ENCODE peak calls at places on chromosome 11, in ten cellular contexts. I is cardiac fibroblast; Y is lower leg skin; A is epithelial cell of esophagus; X is left ventricle myocardium inferior; W is breast epithelium; N is iPS DF 6.9; K is ascending aorta; M is fibroblast of mammary gland; U is CD4-positive, CD25-positive, alpha-beta regulatory T cell. H is an unnamed sample.

GRCh38 chr11:73426184-73426845 is 50.1 kb downstream of the RELT start:
- DNase-seq in U (no peak), I (peak; percentile 57), Y (no peak), A (no peak), M (no peak), N (no peak), X (no peak), K (no peak), W (no peak), H (no peak)

GRCh38 chr11:57903011-57903410 is 120.7 kb upstream of the OR9Q1 start:
- DNase-seq in N (no peak), M (no peak), U (no peak), Y (no peak), W (no peak), X (no peak), A (no peak), K (no peak), I (no peak), H (no peak)

GRCh38 chr11:8096575-8096974 is 15.6 kb downstream of the TUB start:
- DNase-seq in N (no peak), I (no peak), A (no peak), K (no peak), M (no peak), X (no peak), U (no peak), Y (no peak), W (no peak), H (no peak)

GRCh38 chr11:77144854-77145428 is 16.9 kb downstream of the MYO7A start:
- DNase-seq in U (no peak), X (no peak), Y (no peak), K (no peak), I (no peak), M (no peak), A (no peak), W (no peak), N (no peak), H (no peak)

GRCh38 chr11:8291421-8292350 is 28.0 kb upstream of the LMO1 start:
- DNase-seq in K (no peak), X (no peak), U (no peak), N (no peak), M (no peak), Y (peak; percentile 9), I (no peak), W (no peak), A (no peak), H (no peak)

GRCh38 chr11:41245184-41245583 is 214.3 kb downstream of the LRRC4C start:
- DNase-seq in I (no peak), N (no peak), X (no peak), W (no peak), A (no peak), U (no peak), K (no peak), Y (no peak), M (no peak), H (no peak)

GRCh38 chr11:18384157-18384641 is 10.2 kb upstream of the LDHA start:
- DNase-seq in I (peak; percentile 94), W (peak; percentile 88), U (peak; percentile 64), N (no peak), M (peak; percentile 81), X (peak; percentile 48), Y (peak; percentile 77), K (no peak), A (peak; percentile 81), H (no peak)

GRCh38 chr11:119373917-119374631 is 7.4 kb downstream of the USP2 start:
- DNase-seq in W (peak; percentile 73), I (peak; percentile 85), A (peak; percentile 83), K (no peak), M (peak; percentile 82), Y (peak; percentile 60), X (peak; percentile 66), N (no peak), U (peak; percentile 36), H (peak; percentile 17)

GRCh38 chr11:75399344-75400109 is at the start of gene RPS3:
- DNase-seq in N (peak; percentile 83), K (peak; percentile 70), I (peak; percentile 93), M (peak; percentile 88), A (peak; percentile 93), Y (peak; percentile 92), W (peak; percentile 92), X (peak; percentile 92), U (peak; percentile 93), H (peak; percentile 78)

GRCh38 chr11:47466701-47467250 is 17.8 kb upstream of the RAPSN start:
- DNase-seq in Y (no peak), I (peak; percentile 87), X (peak; percentile 23), N (no peak), W (no peak), K (no peak), M (peak; percentile 42), A (no peak), U (no peak), H (no peak)

GRCh38 chr11:61011950-61012830 is 40.7 kb downstream of the CD6 start:
- DNase-seq in I (no peak), U (no peak), W (no peak), M (peak; percentile 1), Y (no peak), K (no peak), N (no peak), X (no peak), A (no peak), H (no peak)

GRCh38 chr11:87356428-87356827 is 318.7 kb downstream of the TMEM135 start:
- DNase-seq in N (no peak), U (no peak), X (no peak), I (no peak), W (no peak), M (no peak), Y (no peak), K (no peak), A (no peak), H (no peak)

GRCh38 chr11:33110083-33110482 is 51.2 kb downstream of the CSTF3 start:
- DNase-seq in N (no peak), I (no peak), U (no peak), Y (no peak), M (no peak), K (no peak), X (no peak), W (no peak), A (no peak), H (no peak)

DNA sequence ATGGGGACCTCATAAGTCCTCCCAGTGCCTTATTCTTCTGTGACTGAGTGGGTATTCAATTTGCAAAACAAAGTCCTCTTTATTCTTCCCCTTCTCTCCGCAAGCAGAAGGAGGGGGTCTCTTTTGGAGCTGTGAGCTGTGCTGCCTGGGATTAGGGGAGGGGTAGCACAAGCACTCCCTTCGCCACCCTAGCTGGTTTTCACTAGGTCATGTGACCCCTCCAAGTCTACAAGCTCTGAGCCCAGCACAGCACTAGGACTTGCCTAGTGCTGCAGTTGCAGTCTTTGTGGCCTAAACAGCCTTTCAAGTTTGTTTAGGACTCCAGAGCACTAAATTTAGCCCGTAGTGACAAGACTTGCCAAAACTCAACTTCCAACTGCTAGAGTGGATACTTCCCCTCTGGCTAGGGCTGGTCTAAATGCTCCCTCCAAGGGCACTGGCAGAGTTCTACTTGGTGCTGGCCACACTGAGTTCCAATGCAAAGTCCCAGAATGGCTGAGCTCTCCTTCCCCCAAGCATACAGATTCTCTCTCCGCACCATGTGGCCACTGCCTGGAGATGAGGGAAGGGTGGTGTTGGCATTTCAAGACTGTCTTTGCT is 25.4 kb downstream of the TAF1D start:
- DNase-seq in W (no peak), X (no peak), U (no peak), M (no peak), Y (no peak), I (no peak), K (no peak), A (no peak), N (no peak), H (no peak)
- H3K4me3 ChIP-seq in W (no peak overlapping the region), X (no peak overlapping the region), U (no peak overlapping the region), M (no peak overlapping the region), Y (no peak overlapping the region), I (no peak overlapping the region), K (no peak overlapping the region), A (no peak overlapping the region), N (no peak overlapping the region), H (no peak overlapping the region)

GRCh38 chr11:45412033-45412432 is 125.9 kb upstream of the SYT13 start:
- DNase-seq in I (peak; percentile 22), N (no peak), K (no peak), M (no peak), W (no peak), Y (no peak), A (no peak), U (no peak), X (no peak), H (no peak)
- H3K4me3 ChIP-seq in I (no peak overlapping the region), N (no peak overlapping the region), K (no peak overlapping the region), M (no peak overlapping the region), W (no peak overlapping the region), Y (no peak overlapping the region), A (no peak overlapping the region), U (no peak overlapping the region), X (no peak overlapping the region), H (no peak overlapping the region)

DNA sequence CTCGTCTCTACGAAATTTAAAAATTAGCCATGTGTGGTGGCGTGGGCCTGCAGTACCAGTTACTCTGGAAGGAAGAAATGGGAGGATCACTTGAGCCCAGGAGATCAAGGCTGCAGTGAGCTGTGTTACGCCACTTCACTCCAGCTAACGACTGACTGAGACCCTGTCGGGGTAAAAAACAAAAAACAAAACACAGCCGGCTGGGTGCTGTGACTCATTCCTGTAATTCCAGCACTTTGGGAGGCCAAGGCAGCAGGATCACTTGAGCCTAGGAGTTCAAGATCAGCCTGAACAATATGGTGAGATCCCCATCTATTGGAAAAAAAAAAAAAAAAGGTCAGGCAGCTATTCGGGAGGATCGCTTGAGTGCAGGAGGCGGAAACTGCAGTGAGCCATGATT is 2.4 kb downstream of the PAFAH1B2 start:
- DNase-seq in A (peak; percentile 30), X (no peak), U (no peak), K (no peak), M (peak; percentile 58), N (no peak), W (no peak), I (peak; percentile 54), Y (no peak), H (no peak)
- H3K4me3 ChIP-seq in A (no peak overlapping the region), X (peak overlapping the region; percentile 83), U (no peak overlapping the region), K (peak overlapping the region; percentile 92), M (no peak overlapping the region), N (no peak overlapping the region), W (no peak overlapping the region), I (no peak overlapping the region), Y (no peak overlapping the region), H (no peak overlapping the region)

GRCh38 chr11:27505781-27506180 is 788 bp downstream of the LIN7C start:
- DNase-seq in W (no peak), X (no peak), N (no peak), Y (no peak), M (no peak), U (no peak), A (no peak), I (peak; percentile 15), K (no peak), H (no peak)

GRCh38 chr11:27506200-27507182 is at the start of gene LIN7C:
- DNase-seq in I (peak; percentile 96), Y (peak; percentile 97), A (peak; percentile 96), X (peak; percentile 96), N (peak; percentile 84), U (peak; percentile 97), M (peak; percentile 92), W (peak; percentile 97), K (peak; percentile 91), H (peak; percentile 96)

GRCh38 chr11:27512238-27512637 is 5.7 kb upstream of the LIN7C start:
- DNase-seq in M (no peak), A (no peak), N (no peak), I (no peak), W (no peak), Y (no peak), X (no peak), K (no peak), U (no peak), H (no peak)

GRCh38 chr11:27509953-27510352 is 3.4 kb upstream of the LIN7C start:
- DNase-seq in M (no peak), I (no peak), Y (no peak), N (no peak), U (no peak), A (no peak), K (no peak), X (no peak), W (no peak), H (no peak)

GRCh38 chr11:27507561-27508322 is 1.2 kb upstream of the LIN7C start:
- DNase-seq in M (peak; percentile 7), I (no peak), Y (no peak), W (no peak), U (no peak), K (no peak), X (no peak), N (no peak), A (no peak), H (no peak)
- H3K4me3 ChIP-seq in M (peak overlapping the region; percentile 88), I (peak overlapping the region; percentile 84), Y (no peak overlapping the region), W (peak overlapping the region; percentile 85), U (peak overlapping the region; percentile 98), K (peak overlapping the region; percentile 87), X (peak overlapping the region; percentile 92), N (no peak overlapping the region), A (peak overlapping the region; percentile 96), H (no peak overlapping the region)

H was measured in effector memory CD4-positive, alpha-beta T cell.